ENCODE peak calls at places on chromosome 1, in eight cellular contexts. One of them, this sample, is unnamed.

GRCh38 chr1:19342077-19342775 is 30.1 kb downstream of the SLC66A1 start:
- DNase-seq in lung: no peak
- DNase-seq in WTC11: no peak
- DNase-seq in frontal cortex: no peak
- DNase-seq in GDM1: no peak
- DNase-seq in GM18507: no peak
- DNase-seq in adrenal gland: no peak
- DNase-seq in activated naive CD4-positive, alpha-beta T cell treated with anti-CD3 and anti-CD28 coated beads for 36 hours: no peak
- DNase-seq in this sample: no peak

GRCh38 chr1:33719771-33720670 is 143.9 kb upstream of the HMGB4 start:
- DNase-seq in GM18507: no peak
- DNase-seq in adrenal gland: no peak
- DNase-seq in GDM1: no peak
- DNase-seq in lung: no peak
- DNase-seq in activated naive CD4-positive, alpha-beta T cell treated with anti-CD3 and anti-CD28 coated beads for 36 hours: no peak
- DNase-seq in frontal cortex: no peak
- DNase-seq in WTC11: no peak
- DNase-seq in this sample: peak

GRCh38 chr1:107785506-107786213 is 179.3 kb downstream of the VAV3 start:
- DNase-seq in GDM1: no peak
- DNase-seq in adrenal gland: peak
- DNase-seq in frontal cortex: no peak
- DNase-seq in GM18507: no peak
- DNase-seq in activated naive CD4-positive, alpha-beta T cell treated with anti-CD3 and anti-CD28 coated beads for 36 hours: no peak
- DNase-seq in lung: no peak
- DNase-seq in WTC11: no peak
- DNase-seq in this sample: no peak

GRCh38 chr1:220915954-220916353 is 36.7 kb downstream of the HLX start:
- DNase-seq in frontal cortex: no peak
- DNase-seq in lung: no peak
- DNase-seq in GM18507: no peak
- DNase-seq in adrenal gland: no peak
- DNase-seq in activated naive CD4-positive, alpha-beta T cell treated with anti-CD3 and anti-CD28 coated beads for 36 hours: no peak
- DNase-seq in WTC11: no peak
- DNase-seq in GDM1: no peak
- DNase-seq in this sample: no peak

GRCh38 chr1:37922767-37923550 is 23.9 kb downstream of the INPP5B start:
- DNase-seq in frontal cortex: no peak
- DNase-seq in adrenal gland: no peak
- DNase-seq in WTC11: no peak
- DNase-seq in GM18507: peak
- DNase-seq in GDM1: peak
- DNase-seq in lung: no peak
- DNase-seq in activated naive CD4-positive, alpha-beta T cell treated with anti-CD3 and anti-CD28 coated beads for 36 hours: no peak
- DNase-seq in this sample: no peak

GRCh38 chr1:176843352-176844297 is 320.9 kb downstream of the ASTN1 start:
- DNase-seq in adrenal gland: peak
- DNase-seq in GM18507: no peak
- DNase-seq in activated naive CD4-positive, alpha-beta T cell treated with anti-CD3 and anti-CD28 coated beads for 36 hours: peak
- DNase-seq in frontal cortex: peak
- DNase-seq in GDM1: no peak
- DNase-seq in lung: no peak
- DNase-seq in WTC11: peak
- DNase-seq in this sample: peak

GRCh38 chr1:19866758-19867157 is 15.4 kb upstream of the OTUD3 start:
- DNase-seq in adrenal gland: peak
- DNase-seq in GM18507: no peak
- DNase-seq in WTC11: no peak
- DNase-seq in activated naive CD4-positive, alpha-beta T cell treated with anti-CD3 and anti-CD28 coated beads for 36 hours: no peak
- DNase-seq in lung: no peak
- DNase-seq in GDM1: no peak
- DNase-seq in frontal cortex: no peak
- DNase-seq in this sample: no peak

GRCh38 chr1:55938376-55938850 is 641.0 kb downstream of the PLPP3 start:
- DNase-seq in lung: no peak
- DNase-seq in activated naive CD4-positive, alpha-beta T cell treated with anti-CD3 and anti-CD28 coated beads for 36 hours: no peak
- DNase-seq in GM18507: no peak
- DNase-seq in GDM1: no peak
- DNase-seq in adrenal gland: no peak
- DNase-seq in frontal cortex: no peak
- DNase-seq in WTC11: no peak
- DNase-seq in this sample: no peak

GRCh38 chr1:116950497-116951174 is 40.9 kb downstream of the PTGFRN start:
- DNase-seq in frontal cortex: no peak
- DNase-seq in GM18507: no peak
- DNase-seq in WTC11: no peak
- DNase-seq in GDM1: no peak
- DNase-seq in activated naive CD4-positive, alpha-beta T cell treated with anti-CD3 and anti-CD28 coated beads for 36 hours: no peak
- DNase-seq in lung: no peak
- DNase-seq in adrenal gland: peak
- DNase-seq in this sample: no peak

GRCh38 chr1:184199036-184199796 is 147.7 kb downstream of the TSEN15 start:
- DNase-seq in frontal cortex: no peak
- DNase-seq in activated naive CD4-positive, alpha-beta T cell treated with anti-CD3 and anti-CD28 coated beads for 36 hours: no peak
- DNase-seq in GDM1: no peak
- DNase-seq in lung: no peak
- DNase-seq in GM18507: no peak
- DNase-seq in WTC11: no peak
- DNase-seq in adrenal gland: no peak
- DNase-seq in this sample: no peak

GRCh38 chr1:210438928-210439841 is 110.5 kb downstream of the HHAT start:
- DNase-seq in WTC11: no peak
- DNase-seq in adrenal gland: no peak
- DNase-seq in GM18507: no peak
- DNase-seq in frontal cortex: no peak
- DNase-seq in activated naive CD4-positive, alpha-beta T cell treated with anti-CD3 and anti-CD28 coated beads for 36 hours: no peak
- DNase-seq in lung: no peak
- DNase-seq in GDM1: no peak
- DNase-seq in this sample: peak

GRCh38 chr1:80217377-80217986 is 1211.0 kb upstream of the ADGRL4 start:
- DNase-seq in lung: no peak
- DNase-seq in adrenal gland: peak
- DNase-seq in activated naive CD4-positive, alpha-beta T cell treated with anti-CD3 and anti-CD28 coated beads for 36 hours: no peak
- DNase-seq in frontal cortex: peak
- DNase-seq in GM18507: no peak
- DNase-seq in GDM1: no peak
- DNase-seq in WTC11: no peak
- DNase-seq in this sample: peak

GRCh38 chr1:212491454-212491853 is 58.7 kb downstream of the NENF start:
- DNase-seq in adrenal gland: peak
- DNase-seq in WTC11: no peak
- DNase-seq in GDM1: no peak
- DNase-seq in frontal cortex: no peak
- DNase-seq in lung: no peak
- DNase-seq in GM18507: no peak
- DNase-seq in activated naive CD4-positive, alpha-beta T cell treated with anti-CD3 and anti-CD28 coated beads for 36 hours: no peak
- DNase-seq in this sample: no peak

GRCh38 chr1:115255154-115255553 is 82.9 kb downstream of the NGF start:
- DNase-seq in frontal cortex: no peak
- DNase-seq in GDM1: no peak
- DNase-seq in activated naive CD4-positive, alpha-beta T cell treated with anti-CD3 and anti-CD28 coated beads for 36 hours: no peak
- DNase-seq in WTC11: no peak
- DNase-seq in adrenal gland: no peak
- DNase-seq in lung: no peak
- DNase-seq in GM18507: no peak
- DNase-seq in this sample: no peak

GRCh38 chr1:185581961-185582725 is 152.0 kb upstream of the HMCN1 start:
- DNase-seq in adrenal gland: no peak
- DNase-seq in GM18507: no peak
- DNase-seq in frontal cortex: no peak
- DNase-seq in lung: no peak
- DNase-seq in activated naive CD4-positive, alpha-beta T cell treated with anti-CD3 and anti-CD28 coated beads for 36 hours: no peak
- DNase-seq in WTC11: no peak
- DNase-seq in GDM1: no peak
- DNase-seq in this sample: peak

This sample was measured in AG09309.